ENCODE peak calls at places on chromosomes 7 and 10, in seven cellular contexts. One of them, this sample, is unnamed.

GRCh38 chr7:45188736-45189135 is 31.1 kb downstream of the RAMP3 start:
- DNase-seq in amniotic stem cell: no peak
- DNase-seq in fibroblast of the conjunctiva: no peak
- DNase-seq in progenitor cell of endocrine pancreas: no peak
- DNase-seq in SJCRH30: no peak
- DNase-seq in LoVo: no peak
- DNase-seq in NCI-H1092: no peak
- DNase-seq in this sample: no peak

GRCh38 chr7:74387606-74388005 is 66.1 kb upstream of the GTF2IRD1 start:
- DNase-seq in amniotic stem cell: no peak
- DNase-seq in progenitor cell of endocrine pancreas: no peak
- DNase-seq in SJCRH30: no peak
- DNase-seq in NCI-H1092: no peak
- DNase-seq in LoVo: no peak
- DNase-seq in fibroblast of the conjunctiva: no peak
- DNase-seq in this sample: no peak

GRCh38 chr10:126252884-126253612 is 135.2 kb downstream of the ADAM12 start:
- DNase-seq in NCI-H1092: no peak
- DNase-seq in LoVo: peak
- DNase-seq in amniotic stem cell: peak
- DNase-seq in SJCRH30: peak
- DNase-seq in fibroblast of the conjunctiva: peak
- DNase-seq in progenitor cell of endocrine pancreas: no peak
- DNase-seq in this sample: peak

GRCh38 chr7:127252380-127252718 is 392 bp downstream of the GRM8 start:
- DNase-seq in amniotic stem cell: no peak
- DNase-seq in progenitor cell of endocrine pancreas: no peak
- DNase-seq in NCI-H1092: peak
- DNase-seq in LoVo: no peak
- DNase-seq in fibroblast of the conjunctiva: no peak
- DNase-seq in SJCRH30: no peak
- DNase-seq in this sample: no peak

GRCh38 chr7:130831817-130832481 is 97.9 kb upstream of the KLF14 start:
- DNase-seq in amniotic stem cell: no peak
- DNase-seq in NCI-H1092: no peak
- DNase-seq in fibroblast of the conjunctiva: peak
- DNase-seq in LoVo: peak
- DNase-seq in progenitor cell of endocrine pancreas: no peak
- DNase-seq in SJCRH30: peak
- DNase-seq in this sample: peak

GRCh38 chr10:64091889-64092288 is 570.7 kb downstream of the REEP3 start:
- DNase-seq in SJCRH30: peak
- DNase-seq in NCI-H1092: no peak
- DNase-seq in amniotic stem cell: no peak
- DNase-seq in progenitor cell of endocrine pancreas: no peak
- DNase-seq in fibroblast of the conjunctiva: no peak
- DNase-seq in LoVo: no peak
- DNase-seq in this sample: peak

GRCh38 chr7:140284062-140284461 is 107.3 kb upstream of the KDM7A start:
- DNase-seq in progenitor cell of endocrine pancreas: no peak
- DNase-seq in amniotic stem cell: no peak
- DNase-seq in fibroblast of the conjunctiva: no peak
- DNase-seq in LoVo: peak
- DNase-seq in NCI-H1092: no peak
- DNase-seq in SJCRH30: no peak
- DNase-seq in this sample: no peak

GRCh38 chr7:148336411-148336810 is 254.2 kb upstream of the C7orf33 start:
- DNase-seq in LoVo: no peak
- DNase-seq in fibroblast of the conjunctiva: no peak
- DNase-seq in NCI-H1092: no peak
- DNase-seq in amniotic stem cell: no peak
- DNase-seq in SJCRH30: no peak
- DNase-seq in progenitor cell of endocrine pancreas: no peak
- DNase-seq in this sample: no peak

GRCh38 chr7:25314729-25315267 is 86.5 kb upstream of the NPVF start:
- DNase-seq in progenitor cell of endocrine pancreas: no peak
- DNase-seq in amniotic stem cell: no peak
- DNase-seq in SJCRH30: no peak
- DNase-seq in fibroblast of the conjunctiva: no peak
- DNase-seq in NCI-H1092: no peak
- DNase-seq in LoVo: no peak
- DNase-seq in this sample: no peak

GRCh38 chr10:43853369-43853768 is 204.7 kb upstream of the ZNF32 start:
- DNase-seq in amniotic stem cell: no peak
- DNase-seq in LoVo: no peak
- DNase-seq in SJCRH30: no peak
- DNase-seq in fibroblast of the conjunctiva: no peak
- DNase-seq in progenitor cell of endocrine pancreas: no peak
- DNase-seq in NCI-H1092: no peak
- DNase-seq in this sample: no peak

GRCh38 chr10:133309111-133309719 is 501 bp downstream of the ZNF511 start:
- DNase-seq in fibroblast of the conjunctiva: peak
- DNase-seq in LoVo: peak
- DNase-seq in amniotic stem cell: peak
- DNase-seq in SJCRH30: peak
- DNase-seq in progenitor cell of endocrine pancreas: peak
- DNase-seq in NCI-H1092: peak
- DNase-seq in this sample: peak

GRCh38 chr10:95847007-95847406 is 60.8 kb upstream of the CC2D2B start:
- DNase-seq in fibroblast of the conjunctiva: no peak
- DNase-seq in LoVo: no peak
- DNase-seq in SJCRH30: no peak
- DNase-seq in NCI-H1092: no peak
- DNase-seq in progenitor cell of endocrine pancreas: no peak
- DNase-seq in amniotic stem cell: no peak
- DNase-seq in this sample: no peak

GRCh38 chr10:34337917-34338316 is 477.2 kb downstream of the PARD3 start:
- DNase-seq in progenitor cell of endocrine pancreas: no peak
- DNase-seq in LoVo: no peak
- DNase-seq in NCI-H1092: no peak
- DNase-seq in fibroblast of the conjunctiva: no peak
- DNase-seq in amniotic stem cell: no peak
- DNase-seq in SJCRH30: no peak
- DNase-seq in this sample: no peak

GRCh38 chr10:99775850-99776249 is 6.6 kb upstream of the ABCC2 start:
- DNase-seq in LoVo: peak
- DNase-seq in fibroblast of the conjunctiva: peak
- DNase-seq in NCI-H1092: no peak
- DNase-seq in progenitor cell of endocrine pancreas: no peak
- DNase-seq in SJCRH30: no peak
- DNase-seq in amniotic stem cell: peak
- DNase-seq in this sample: peak

GRCh38 chr10:17921378-17921777 is 30.3 kb upstream of the SLC39A12 start:
- DNase-seq in amniotic stem cell: no peak
- DNase-seq in fibroblast of the conjunctiva: no peak
- DNase-seq in SJCRH30: no peak
- DNase-seq in progenitor cell of endocrine pancreas: no peak
- DNase-seq in LoVo: no peak
- DNase-seq in NCI-H1092: no peak
- DNase-seq in this sample: no peak